ENCODE peak calls at places on chromosomes 4 and X, in nine cellular contexts. R is astrocyte; I is endodermal cell; Y is thyroid gland; W is A673; P is fibroblast of lung; B is CD8-positive, alpha-beta memory T cell; M is left ventricle myocardium inferior; F is HepG2. X is an unnamed sample. For H3K36me3, the result is how much of the 10 kb centered on the place peaks cover.

GRCh38 chrX:68416592-68416991 is 16.7 kb downstream of the OPHN1 start:
- DNase-seq in R (peak), I (no peak), Y (no peak), W (no peak), P (peak), B (no peak), M (no peak), F (no peak), X (no peak)

GRCh38 chr4:140893939-140894338 is 137.8 kb upstream of the TBC1D9 start:
- DNase-seq in R (peak), I (no peak), Y (no peak), W (peak), P (peak), B (no peak), M (no peak), F (no peak), X (no peak)

GRCh38 chr4:139331185-139331584 is 28.9 kb upstream of the NDUFC1 start:
- DNase-seq in R (peak), I (no peak), Y (no peak), W (no peak), P (no peak), B (no peak), M (no peak), F (no peak), X (no peak)

GRCh38 chr4:73673286-73673685 is 53.0 kb upstream of the RASSF6 start:
- DNase-seq in R (no peak), I (no peak), Y (no peak), W (no peak), P (no peak), B (no peak), M (no peak), F (no peak), X (no peak)

GRCh38 chrX:45824471-45824870 is 623.8 kb upstream of the DIPK2B start:
- DNase-seq in R (peak), I (peak), Y (peak), W (peak), P (peak), B (no peak), M (no peak), F (peak), X (peak)

GRCh38 chrX:23292979-23293651 is 41.5 kb upstream of the PTCHD1 start:
- DNase-seq in R (peak), I (no peak), Y (peak), W (peak), P (peak), B (no peak), M (no peak), F (no peak), X (peak)

GRCh38 chrX:136272325-136272724 is 21.1 kb upstream of the MAP7D3 start:
- DNase-seq in R (no peak), I (no peak), Y (no peak), W (peak), P (no peak), B (no peak), M (no peak), F (no peak), X (no peak)

GRCh38 chr4:80790152-80790551 is 240.4 kb upstream of the BMP3 start:
- DNase-seq in R (no peak), I (no peak), Y (no peak), W (no peak), P (no peak), B (no peak), M (no peak), F (no peak), X (no peak)

GRCh38 chrX:8845060-8845459 is 43.9 kb upstream of the FAM9A start:
- DNase-seq in R (peak), I (no peak), Y (peak), W (no peak), P (peak), B (no peak), M (no peak), F (no peak), X (no peak)

GRCh38 chrX:39983715-39984114 is 114.0 kb downstream of the BCOR start:
- DNase-seq in R (peak), I (no peak), Y (no peak), W (no peak), P (peak), B (no peak), M (no peak), F (no peak), X (peak)

GRCh38 chr4:13289391-13289790 is 194.7 kb downstream of the RAB28 start:
- DNase-seq in R (peak), I (no peak), Y (no peak), W (no peak), P (peak), B (no peak), M (no peak), F (no peak), X (no peak)

GRCh38 chrX:43556207-43556606 is 99.9 kb upstream of the MAOA start:
- DNase-seq in R (no peak), I (no peak), Y (peak), W (no peak), P (no peak), B (no peak), M (no peak), F (no peak), X (no peak)

GRCh38 chr4:77600521-77601451 is 4.8 kb upstream of the CXCL13 start:
- DNase-seq in R (no peak), I (peak), Y (peak), W (peak), P (peak), B (no peak), M (no peak), F (peak), X (peak)

GRCh38 chrX:128676651-128677050 is 624.4 kb upstream of the ACTRT1 start:
- DNase-seq in R (peak), I (no peak), Y (no peak), W (no peak), P (no peak), B (no peak), M (no peak), F (no peak), X (peak)

GRCh38 chrX:140817943-140818342 is 108.4 kb downstream of the LINC00632 start:
- DNase-seq in R (peak), I (no peak), Y (no peak), W (peak), P (peak), B (no peak), M (no peak), F (no peak), X (peak)

GRCh38 chr4:26473893-26474292 is 16.4 kb downstream of the CCKAR start:
- DNase-seq in R (no peak), I (peak), Y (no peak), W (no peak), P (no peak), B (no peak), M (no peak), F (no peak), X (no peak)

GRCh38 chr4:118158946-118159345 is 124.7 kb downstream of the NDST3 start:
- DNase-seq in R (peak), I (no peak), Y (no peak), W (no peak), P (peak), B (no peak), M (no peak), F (no peak), X (no peak)

GRCh38 chr4:10183462-10183861 is 66.9 kb upstream of the WDR1 start:
- DNase-seq in R (no peak), I (no peak), Y (no peak), W (no peak), P (no peak), B (no peak), M (no peak), F (no peak), X (no peak)

GRCh38 chrX:66035667-66036066 is 4.2 kb downstream of the VSIG4 start:
- DNase-seq in R (no peak), I (no peak), Y (no peak), W (no peak), P (no peak), B (no peak), M (no peak), F (no peak), X (no peak)

GRCh38 chrX:69504626-69505612 is 793 bp downstream of the NALF2 start:
- DNase-seq in R (no peak), I (peak), Y (peak), W (no peak), P (no peak), B (no peak), M (no peak), F (no peak), X (no peak)

GRCh38 chr4:89319756-89320155 is 12.2 kb upstream of the GPRIN3 start:
- DNase-seq in R (peak), I (no peak), Y (no peak), W (no peak), P (no peak), B (no peak), M (no peak), F (no peak), X (no peak)

GRCh38 chr4:57063518-57063917 is 46.7 kb downstream of the IGFBP7 start:
- DNase-seq in R (no peak), I (no peak), Y (no peak), W (no peak), P (no peak), B (no peak), M (no peak), F (no peak), X (no peak)

GRCh38 chr4:1516881-1517480 is 110.7 kb upstream of the NKX1-1 start:
- DNase-seq in R (no peak), I (no peak), Y (no peak), W (no peak), P (no peak), B (no peak), M (no peak), F (no peak), X (no peak)

GRCh38 chrX:120262781-120263719 is 12.4 kb downstream of the ZBTB33 start:
- DNase-seq in R (no peak), I (peak), Y (no peak), W (no peak), P (no peak), B (no peak), M (no peak), F (no peak), X (no peak)

GRCh38 chr4:103052779-103053178 is 23.8 kb downstream of the SLC9B2 start:
- DNase-seq in R (no peak), I (no peak), Y (no peak), W (no peak), P (no peak), B (no peak), M (no peak), F (no peak), X (no peak)

GRCh38 chrX:103017542-103017941 is 46.4 kb downstream of the BEX1 start:
- DNase-seq in R (no peak), I (no peak), Y (no peak), W (no peak), P (no peak), B (no peak), M (no peak), F (no peak), X (no peak)

GRCh38 chrX:43618376-43619205 is 37.5 kb upstream of the MAOA start:
- DNase-seq in R (no peak), I (peak), Y (no peak), W (no peak), P (no peak), B (no peak), M (no peak), F (peak), X (peak)

GRCh38 chrX:118353081-118353850 is 7.4 kb downstream of the WDR44 start:
- DNase-seq in R (no peak), I (no peak), Y (no peak), W (no peak), P (peak), B (no peak), M (no peak), F (no peak), X (no peak)

GRCh38 chrX:112941209-112941788 is 100.7 kb upstream of the AMOT start:
- DNase-seq in R (no peak), I (no peak), Y (no peak), W (peak), P (peak), B (no peak), M (no peak), F (no peak), X (peak)

GRCh38 chrX:43655961-43656494 is at the start of gene MAOA:
- DNase-seq in R (no peak), I (peak), Y (peak), W (peak), P (peak), B (peak), M (peak), F (peak), X (no peak)

GRCh38 chr4:77263247-77263646 is 106.2 kb downstream of the CCNG2 start:
- DNase-seq in R (no peak), I (no peak), Y (peak), W (no peak), P (peak), B (no peak), M (no peak), F (no peak), X (no peak)

GRCh38 chr4:24236532-24236931 is 346.7 kb upstream of the PPARGC1A start:
- DNase-seq in R (peak), I (no peak), Y (no peak), W (no peak), P (no peak), B (no peak), M (no peak), F (no peak), X (no peak)

GRCh38 chr4:165709526-165709925 is 163.5 kb upstream of the TLL1 start:
- DNase-seq in R (no peak), I (peak), Y (no peak), W (no peak), P (no peak), B (no peak), M (no peak), F (no peak), X (no peak)

GRCh38 chr4:150234246-150234645 is 156.0 kb downstream of the DCLK2 start:
- DNase-seq in R (peak), I (no peak), Y (no peak), W (no peak), P (peak), B (no peak), M (no peak), F (no peak), X (no peak)

GRCh38 chr4:150237110-150237852 is 159.0 kb downstream of the DCLK2 start:
- DNase-seq in R (peak), I (no peak), Y (no peak), W (peak), P (peak), B (no peak), M (no peak), F (no peak), X (no peak)

GRCh38 chr4:150235317-150235716 is 157.1 kb downstream of the DCLK2 start:
- DNase-seq in R (no peak), I (peak), Y (no peak), W (no peak), P (no peak), B (no peak), M (no peak), F (no peak), X (no peak)

GRCh38 chr4:150236626-150237025 is 158.4 kb downstream of the DCLK2 start:
- DNase-seq in R (peak), I (no peak), Y (no peak), W (no peak), P (peak), B (no peak), M (no peak), F (no peak), X (no peak)

DNA sequence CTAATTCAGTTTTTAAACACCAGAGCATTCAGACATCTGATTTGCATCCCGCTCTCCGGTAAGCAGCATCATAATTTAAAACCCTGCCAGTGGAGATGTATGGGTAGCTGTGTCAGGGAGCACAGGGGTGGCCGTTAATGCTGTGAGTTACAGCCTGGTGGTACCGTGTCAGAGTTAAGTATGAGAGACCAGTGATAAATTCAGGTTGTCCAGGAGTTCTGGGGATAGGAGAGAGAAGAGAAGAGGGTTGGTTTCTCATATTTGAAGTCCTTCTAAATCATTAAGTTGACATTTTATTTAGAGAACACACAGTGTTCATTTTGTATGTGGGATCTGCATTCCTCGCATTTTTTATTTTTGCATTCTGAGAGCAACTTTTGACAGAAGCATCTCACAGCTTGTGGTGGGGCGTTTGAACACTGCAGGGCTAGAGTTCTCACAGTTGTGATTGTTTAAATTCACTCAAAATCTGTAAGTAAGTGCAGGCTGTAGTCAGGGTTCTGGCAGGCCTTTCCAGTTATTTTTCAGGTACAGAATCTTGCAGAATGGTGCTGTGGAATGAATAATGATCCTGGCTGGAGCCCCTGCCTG is 157.6 kb downstream of the DCLK2 start:
- DNase-seq in R (peak), I (no peak), Y (no peak), W (peak), P (peak), B (no peak), M (no peak), F (no peak), X (no peak)
- H3K27ac ChIP-seq in R (peak), I (peak), Y (no peak), W (no peak), P (peak), B (no peak), M (no peak), F (no peak), X (no peak)

GRCh38 chr4:20565075-20565721 is 135.1 kb upstream of the PACRGL start:
- DNase-seq in R (peak), I (no peak), Y (no peak), W (peak), P (peak), B (no peak), M (no peak), F (no peak), X (no peak)
- H3K36me3 ChIP-seq in R (under half), I (under half), Y (under half), W (under half), P (under half), B (under half), M (under half), F (under half), X (under half)

DNA sequence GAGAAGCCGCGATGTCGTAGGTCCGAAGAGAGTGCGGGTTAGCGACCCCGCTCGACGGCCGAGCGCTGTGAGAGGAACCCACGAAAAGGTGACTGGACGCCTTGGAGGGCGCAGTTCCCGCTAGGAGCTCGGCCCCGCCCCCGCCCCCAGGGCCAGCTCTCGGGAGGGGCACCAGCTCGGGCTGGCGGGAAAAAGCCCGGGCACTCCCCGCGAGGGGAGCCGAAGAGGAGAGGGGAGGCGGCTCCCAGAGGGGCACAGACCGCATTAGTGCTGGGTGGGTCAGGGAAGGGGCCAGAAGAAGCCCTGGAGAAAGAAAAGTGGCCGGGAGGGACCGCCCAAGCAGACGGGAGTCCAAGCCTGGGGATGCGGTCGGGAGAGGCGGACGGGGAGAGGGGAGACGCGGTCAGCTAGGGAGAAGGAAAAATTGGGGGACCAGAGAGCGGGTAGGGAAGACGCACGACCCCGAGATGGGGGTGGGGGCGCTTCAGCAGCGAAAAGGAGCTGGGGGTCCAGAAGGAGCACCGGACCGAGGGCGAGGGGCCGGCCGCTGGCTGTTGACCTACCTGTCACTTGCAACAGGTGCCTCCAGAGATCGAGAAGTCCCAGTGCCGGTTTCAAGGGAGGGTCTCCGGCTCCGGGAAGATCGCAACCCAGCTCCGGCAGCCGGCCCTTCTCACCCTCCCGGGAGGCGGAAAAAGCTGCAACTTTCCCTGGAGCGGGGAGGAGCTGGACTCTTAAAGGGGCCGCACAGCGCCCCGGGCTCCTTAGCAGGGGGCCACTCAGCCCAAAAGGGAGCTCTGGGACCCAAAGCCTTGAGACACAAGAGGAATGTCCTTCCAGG is at the start of gene SYTL4:
- DNase-seq in R (no peak), I (peak), Y (peak), W (peak), P (no peak), B (no peak), M (peak), F (no peak), X (no peak)
- H3K27ac ChIP-seq in R (no peak), I (no peak), Y (peak), W (no peak), P (no peak), B (no peak), M (peak), F (no peak), X (no peak)

GRCh38 chr4:3206439-3207100 is 42.4 kb upstream of the MSANTD1 start:
- DNase-seq in R (no peak), I (no peak), Y (no peak), W (no peak), P (no peak), B (no peak), M (no peak), F (no peak), X (no peak)

GRCh38 chr4:3204021-3204431 is 44.9 kb upstream of the MSANTD1 start:
- DNase-seq in R (peak), I (no peak), Y (no peak), W (no peak), P (peak), B (no peak), M (no peak), F (peak), X (no peak)

GRCh38 chr4:3207531-3208037 is 41.4 kb upstream of the MSANTD1 start:
- DNase-seq in R (no peak), I (no peak), Y (no peak), W (no peak), P (peak), B (no peak), M (no peak), F (peak), X (no peak)

GRCh38 chr4:3208826-3209225 is 40.1 kb upstream of the MSANTD1 start:
- DNase-seq in R (no peak), I (no peak), Y (no peak), W (no peak), P (no peak), B (no peak), M (no peak), F (no peak), X (no peak)

GRCh38 chr4:3205995-3206394 is 43.0 kb upstream of the MSANTD1 start:
- DNase-seq in R (no peak), I (no peak), Y (no peak), W (no peak), P (no peak), B (no peak), M (no peak), F (peak), X (no peak)
- H3K36me3 ChIP-seq in R (under half), I (half or more), Y (under half), W (under half), P (under half), B (under half), M (under half), F (under half), X (under half)

GRCh38 chr4:11341337-11342043 is 87.2 kb downstream of the HS3ST1 start:
- DNase-seq in R (no peak), I (no peak), Y (no peak), W (no peak), P (no peak), B (no peak), M (no peak), F (no peak), X (no peak)

GRCh38 chr4:11338990-11339782 is 89.5 kb downstream of the HS3ST1 start:
- DNase-seq in R (no peak), I (no peak), Y (no peak), W (no peak), P (no peak), B (no peak), M (no peak), F (no peak), X (no peak)

GRCh38 chr4:11337287-11337686 is 91.4 kb downstream of the HS3ST1 start:
- DNase-seq in R (no peak), I (no peak), Y (no peak), W (no peak), P (no peak), B (no peak), M (no peak), F (no peak), X (no peak)

GRCh38 chr4:11342401-11342800 is 86.3 kb downstream of the HS3ST1 start:
- DNase-seq in R (no peak), I (no peak), Y (no peak), W (no peak), P (no peak), B (no peak), M (no peak), F (no peak), X (no peak)

GRCh38 chr4:11336435-11336834 is 92.3 kb downstream of the HS3ST1 start:
- DNase-seq in R (no peak), I (no peak), Y (no peak), W (no peak), P (no peak), B (no peak), M (no peak), F (no peak), X (no peak)
- H3K27ac ChIP-seq in R (no peak), I (no peak), Y (no peak), W (no peak), P (no peak), B (no peak), M (no peak), F (no peak), X (no peak)

DNA sequence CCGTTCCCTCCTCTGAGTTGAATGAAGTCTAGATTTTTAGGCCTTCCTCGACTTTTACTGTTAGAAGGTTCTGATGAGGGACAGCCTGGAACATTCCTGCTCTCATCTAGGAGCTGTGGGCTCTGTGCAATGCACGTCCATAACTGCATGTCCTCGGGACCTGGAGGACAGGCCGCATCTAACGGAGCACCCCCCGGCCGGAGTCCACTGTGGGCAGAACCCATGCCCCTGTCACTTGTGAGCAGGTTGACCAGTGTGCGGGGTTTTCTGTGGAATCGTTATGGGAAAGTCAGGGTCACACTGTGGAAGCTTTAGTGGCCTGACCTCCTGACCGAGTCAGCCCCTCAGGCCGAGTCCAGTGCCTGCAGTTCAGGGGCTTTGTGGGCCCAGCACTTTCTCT is 19.3 kb upstream of the TADA2B start:
- DNase-seq in R (no peak), I (no peak), Y (no peak), W (no peak), P (no peak), B (no peak), M (no peak), F (no peak), X (no peak)
- H3K36me3 ChIP-seq in R (under half), I (half or more), Y (under half), W (under half), P (under half), B (under half), M (half or more), F (under half), X (under half)